ENCODE peak calls at places on chromosome 15, in eight cellular contexts. J is activated CD4-positive, CD25-positive, alpha-beta regulatory T cell; Y is ACHN; T is GM20000; H is spleen; G is HTR-8/SVneo; R is AG04450; P is activated gamma-delta T cell treated with Interleukin-2 at 50 U/mL for 16 hours. B is an unnamed sample.

GRCh38 chr15:59313703-59314332 is 58.9 kb downstream of the MYO1E start:
- DNase-seq in J (no peak), Y (no peak), T (peak), H (no peak), G (no peak), R (no peak), P (no peak), B (peak)

GRCh38 chr15:88207565-88207964 is 49.0 kb downstream of the NTRK3 start:
- DNase-seq in J (no peak), Y (no peak), T (no peak), H (no peak), G (no peak), R (no peak), P (no peak), B (no peak)

GRCh38 chr15:60352525-60352924 is 45.3 kb downstream of the ANXA2 start:
- DNase-seq in J (no peak), Y (no peak), T (no peak), H (no peak), G (no peak), R (no peak), P (no peak), B (no peak)

GRCh38 chr15:100101389-100102089 is 240.2 kb downstream of the ADAMTS17 start:
- DNase-seq in J (no peak), Y (no peak), T (no peak), H (no peak), G (no peak), R (no peak), P (no peak), B (no peak)

GRCh38 chr15:93030430-93031102 is 58.4 kb downstream of the RGMA start:
- DNase-seq in J (peak), Y (peak), T (peak), H (peak), G (peak), R (peak), P (peak), B (peak)

GRCh38 chr15:43550527-43551363 is 33.3 kb downstream of the MAP1A start:
- DNase-seq in J (no peak), Y (no peak), T (no peak), H (no peak), G (no peak), R (no peak), P (no peak), B (no peak)

GRCh38 chr15:74193305-74193718 is 9.3 kb downstream of the STRA6 start:
- DNase-seq in J (no peak), Y (peak), T (no peak), H (no peak), G (no peak), R (no peak), P (no peak), B (no peak)

GRCh38 chr15:94119923-94120775 is 111.2 kb upstream of the MCTP2 start:
- DNase-seq in J (no peak), Y (peak), T (peak), H (no peak), G (peak), R (peak), P (peak), B (peak)

B was measured in NCI-H748 treated with DMSO at 0.1 percent for 48 hours.